ENCODE peak calls at places on chromosomes 13 and 19, in five cellular contexts. One of them, this sample, is unnamed.

GRCh38 chr13:78468546-78469060 is 134.7 kb downstream of the POU4F1 start:
- DNase-seq in GM18507: no peak
- DNase-seq in EL: no peak
- DNase-seq in A172: no peak
- DNase-seq in HEK293T: no peak
- DNase-seq in this sample: no peak

GRCh38 chr13:40313269-40314200 is 352.9 kb downstream of the FOXO1 start:
- DNase-seq in A172: no peak
- DNase-seq in HEK293T: no peak
- DNase-seq in GM18507: no peak
- DNase-seq in EL: no peak
- DNase-seq in this sample: peak

GRCh38 chr19:6674868-6675305 is 4.9 kb upstream of the TNFSF14 start:
- DNase-seq in HEK293T: no peak
- DNase-seq in EL: peak
- DNase-seq in GM18507: peak
- DNase-seq in A172: peak
- DNase-seq in this sample: no peak

GRCh38 chr19:56092685-56093631 is 28.1 kb downstream of the ZNF787 start:
- DNase-seq in GM18507: no peak
- DNase-seq in HEK293T: no peak
- DNase-seq in A172: no peak
- DNase-seq in EL: no peak
- DNase-seq in this sample: no peak

GRCh38 chr19:15296353-15296752 is 36.0 kb downstream of the BRD4 start:
- DNase-seq in GM18507: no peak
- DNase-seq in HEK293T: no peak
- DNase-seq in EL: no peak
- DNase-seq in A172: no peak
- DNase-seq in this sample: no peak

GRCh38 chr13:110915874-110916670 is 1.2 kb upstream of the ANKRD10 start:
- DNase-seq in GM18507: no peak
- DNase-seq in A172: peak
- DNase-seq in HEK293T: no peak
- DNase-seq in EL: peak
- DNase-seq in this sample: no peak

GRCh38 chr19:46610851-46611770 is 10.0 kb downstream of the CALM3 start:
- DNase-seq in HEK293T: no peak
- DNase-seq in GM18507: no peak
- DNase-seq in EL: no peak
- DNase-seq in A172: no peak
- DNase-seq in this sample: no peak

GRCh38 chr19:12786149-12786870 is 5.0 kb upstream of the JUNB start:
- DNase-seq in HEK293T: no peak
- DNase-seq in GM18507: no peak
- DNase-seq in A172: peak
- DNase-seq in EL: no peak
- DNase-seq in this sample: no peak

GRCh38 chr13:23074054-23074805 is 106.5 kb upstream of the SGCG start:
- DNase-seq in A172: no peak
- DNase-seq in GM18507: no peak
- DNase-seq in HEK293T: no peak
- DNase-seq in EL: no peak
- DNase-seq in this sample: no peak

GRCh38 chr19:38544569-38545315 is 73.0 kb downstream of the MAP4K1 start:
- DNase-seq in GM18507: peak
- DNase-seq in HEK293T: no peak
- DNase-seq in A172: peak
- DNase-seq in EL: peak
- DNase-seq in this sample: no peak

GRCh38 chr19:45130236-45130635 is 30.5 kb downstream of the NKPD1 start:
- DNase-seq in EL: no peak
- DNase-seq in GM18507: no peak
- DNase-seq in HEK293T: no peak
- DNase-seq in A172: no peak
- DNase-seq in this sample: no peak

GRCh38 chr13:94595006-94595942 is 678 bp downstream of the TGDS start:
- DNase-seq in A172: peak
- DNase-seq in HEK293T: peak
- DNase-seq in EL: peak
- DNase-seq in GM18507: no peak
- DNase-seq in this sample: peak

GRCh38 chr13:94585543-94586101 is 10.3 kb downstream of the TGDS start:
- DNase-seq in EL: no peak
- DNase-seq in A172: no peak
- DNase-seq in GM18507: no peak
- DNase-seq in HEK293T: no peak
- DNase-seq in this sample: no peak

GRCh38 chr19:17296278-17296677 is 6.9 kb downstream of the ABHD8 start:
- DNase-seq in EL: peak
- DNase-seq in A172: peak
- DNase-seq in GM18507: no peak
- DNase-seq in HEK293T: no peak
- DNase-seq in this sample: no peak

GRCh38 chr13:113178070-113178895 is 19.8 kb downstream of the PROZ start:
- DNase-seq in GM18507: no peak
- DNase-seq in A172: peak
- DNase-seq in HEK293T: no peak
- DNase-seq in EL: peak
- DNase-seq in this sample: no peak

GRCh38 chr19:55606471-55606787 is 982 bp downstream of the ZNF865 start:
- DNase-seq in A172: no peak
- DNase-seq in HEK293T: no peak
- DNase-seq in GM18507: no peak
- DNase-seq in EL: no peak
- DNase-seq in this sample: no peak

GRCh38 chr13:107329991-107330390 is 762.1 kb upstream of the ARGLU1 start:
- DNase-seq in HEK293T: no peak
- DNase-seq in GM18507: no peak
- DNase-seq in EL: no peak
- DNase-seq in A172: no peak
- DNase-seq in this sample: no peak

GRCh38 chr13:40383132-40383531 is 283.3 kb downstream of the FOXO1 start:
- DNase-seq in EL: no peak
- DNase-seq in GM18507: no peak
- DNase-seq in HEK293T: no peak
- DNase-seq in A172: no peak
- DNase-seq in this sample: no peak

GRCh38 chr19:33302175-33302973 is at the start of gene CEBPA:
- DNase-seq in EL: peak
- DNase-seq in GM18507: peak
- DNase-seq in HEK293T: peak
- DNase-seq in A172: peak
- DNase-seq in this sample: peak

GRCh38 chr19:44857837-44858236 is 11.7 kb downstream of the NECTIN2 start:
- DNase-seq in HEK293T: no peak
- DNase-seq in GM18507: no peak
- DNase-seq in A172: no peak
- DNase-seq in EL: no peak
- DNase-seq in this sample: no peak

GRCh38 chr19:14375055-14375581 is 6.1 kb upstream of the ADGRE5 start:
- DNase-seq in HEK293T: no peak
- DNase-seq in EL: no peak
- DNase-seq in GM18507: no peak
- DNase-seq in A172: no peak
- DNase-seq in this sample: no peak

GRCh38 chr13:39496487-39496998 is 106.5 kb downstream of the LHFPL6 start:
- DNase-seq in HEK293T: no peak
- DNase-seq in A172: no peak
- DNase-seq in GM18507: no peak
- DNase-seq in EL: no peak
- DNase-seq in this sample: no peak

GRCh38 chr13:88824218-88824617 is 1153.0 kb downstream of the SLITRK5 start:
- DNase-seq in HEK293T: no peak
- DNase-seq in A172: no peak
- DNase-seq in EL: no peak
- DNase-seq in GM18507: no peak
- DNase-seq in this sample: no peak

GRCh38 chr13:80036845-80037504 is 304.0 kb downstream of the SPRY2 start:
- DNase-seq in A172: no peak
- DNase-seq in HEK293T: no peak
- DNase-seq in GM18507: no peak
- DNase-seq in EL: no peak
- DNase-seq in this sample: no peak

GRCh38 chr13:103287659-103288058 is 221.4 kb upstream of the SLC10A2 start:
- DNase-seq in A172: peak
- DNase-seq in HEK293T: no peak
- DNase-seq in EL: no peak
- DNase-seq in GM18507: no peak
- DNase-seq in this sample: no peak

GRCh38 chr19:13053761-13054604 is 48.7 kb downstream of the LYL1 start:
- DNase-seq in HEK293T: no peak
- DNase-seq in EL: peak
- DNase-seq in A172: peak
- DNase-seq in GM18507: no peak
- DNase-seq in this sample: peak

GRCh38 chr19:50268046-50268445 is 61.1 kb downstream of the KCNC3 start:
- DNase-seq in A172: no peak
- DNase-seq in HEK293T: no peak
- DNase-seq in EL: no peak
- DNase-seq in GM18507: no peak
- DNase-seq in this sample: no peak

GRCh38 chr19:55585658-55586339 is 5.2 kb upstream of the ZNF579 start:
- DNase-seq in EL: peak
- DNase-seq in A172: peak
- DNase-seq in HEK293T: no peak
- DNase-seq in GM18507: no peak
- DNase-seq in this sample: no peak

This sample was measured in LoVo.